ENCODE peak calls at places on chromosomes 13 and 19, in four cellular contexts. One of them, this sample, is unnamed.
A peak's percentile ranks its signal among the peaks of the same experiment; 100 is the strongest.

GRCh38 chr13:37027639-37028038 is 27.1 kb downstream of the EXOSC8 start:
- DNase-seq in HCT116: no peak
- DNase-seq in HepG2: no peak
- DNase-seq in K562: no peak
- DNase-seq in this sample: no peak

GRCh38 chr19:33193864-33194362 is at the start of gene LRP3:
- DNase-seq in HCT116: no peak
- DNase-seq in HepG2: no peak
- DNase-seq in K562: peak; percentile 57
- DNase-seq in this sample: no peak

GRCh38 chr13:70107498-70108271 is at the start of gene ATXN8OS:
- DNase-seq in HCT116: no peak
- DNase-seq in HepG2: no peak
- DNase-seq in K562: no peak
- DNase-seq in this sample: no peak

GRCh38 chr19:21483589-21484170 is 21.7 kb upstream of the ZNF429 start:
- DNase-seq in HCT116: no peak
- DNase-seq in HepG2: no peak
- DNase-seq in K562: peak; percentile 38
- DNase-seq in this sample: no peak

GRCh38 chr19:10285393-10285792 is 1.4 kb upstream of the ICAM4 start:
- DNase-seq in HCT116: no peak
- DNase-seq in HepG2: no peak
- DNase-seq in K562: no peak
- DNase-seq in this sample: no peak

GRCh38 chr19:48571378-48572162 is 19.6 kb downstream of the SULT2B1 start:
- DNase-seq in HCT116: no peak
- DNase-seq in HepG2: peak; percentile 90
- DNase-seq in K562: no peak
- DNase-seq in this sample: no peak

GRCh38 chr19:47186337-47187022 is 44.5 kb downstream of the BBC3 start:
- DNase-seq in HCT116: no peak
- DNase-seq in HepG2: no peak
- DNase-seq in K562: no peak
- DNase-seq in this sample: no peak

GRCh38 chr19:35742121-35742724 is at the start of gene IGFLR1:
- DNase-seq in HCT116: no peak
- DNase-seq in HepG2: no peak
- DNase-seq in K562: no peak
- DNase-seq in this sample: no peak

GRCh38 chr13:40982772-40983171 is 36.3 kb downstream of the ELF1 start:
- DNase-seq in HCT116: no peak
- DNase-seq in HepG2: no peak
- DNase-seq in K562: no peak
- DNase-seq in this sample: no peak

GRCh38 chr19:31534786-31535185 is 185.6 kb upstream of the TSHZ3 start:
- DNase-seq in HCT116: no peak
- DNase-seq in HepG2: no peak
- DNase-seq in K562: no peak
- DNase-seq in this sample: no peak

GRCh38 chr19:41531438-41532311 is 44.3 kb upstream of the CEACAM21 start:
- DNase-seq in HCT116: no peak
- DNase-seq in HepG2: no peak
- DNase-seq in K562: peak; percentile 74
- DNase-seq in this sample: no peak
- TF ChIP-seq TCF7L2 in HCT116: no peak
- TF ChIP-seq TCF7L2 in HepG2: no peak
- TF ChIP-seq TCF7L2 in K562: no peak
- TF ChIP-seq TCF7L2 in this sample: no peak

GRCh38 chr19:13087795-13088537 is 14.7 kb downstream of the LYL1 start:
- DNase-seq in HCT116: no peak
- DNase-seq in HepG2: no peak
- DNase-seq in K562: no peak
- DNase-seq in this sample: no peak
- H3K4me1 ChIP-seq in HCT116: no peaks in the 10 kb centered on the region
- H3K4me1 ChIP-seq in HepG2: peaks cover 19% of the 10 kb centered on the region
- H3K4me1 ChIP-seq in K562: no peaks in the 10 kb centered on the region
- H3K4me1 ChIP-seq in this sample: peaks cover 18% of the 10 kb centered on the region

GRCh38 chr19:17380426-17381138 is 3.4 kb upstream of the PLVAP start:
- DNase-seq in HCT116: no peak
- DNase-seq in HepG2: no peak
- DNase-seq in K562: no peak
- DNase-seq in this sample: no peak

GRCh38 chr19:17379221-17379631 is 2.1 kb upstream of the PLVAP start:
- DNase-seq in HCT116: no peak
- DNase-seq in HepG2: no peak
- DNase-seq in K562: peak; percentile 7
- DNase-seq in this sample: no peak

GRCh38 chr19:17376935-17377600 is at the start of gene PLVAP:
- DNase-seq in HCT116: no peak
- DNase-seq in HepG2: no peak
- DNase-seq in K562: peak; percentile 71
- DNase-seq in this sample: no peak
- TF ChIP-seq TCF7L2 in HCT116: no peak
- TF ChIP-seq TCF7L2 in HepG2: no peak
- TF ChIP-seq TCF7L2 in K562: no peak
- TF ChIP-seq TCF7L2 in this sample: no peak

DNA sequence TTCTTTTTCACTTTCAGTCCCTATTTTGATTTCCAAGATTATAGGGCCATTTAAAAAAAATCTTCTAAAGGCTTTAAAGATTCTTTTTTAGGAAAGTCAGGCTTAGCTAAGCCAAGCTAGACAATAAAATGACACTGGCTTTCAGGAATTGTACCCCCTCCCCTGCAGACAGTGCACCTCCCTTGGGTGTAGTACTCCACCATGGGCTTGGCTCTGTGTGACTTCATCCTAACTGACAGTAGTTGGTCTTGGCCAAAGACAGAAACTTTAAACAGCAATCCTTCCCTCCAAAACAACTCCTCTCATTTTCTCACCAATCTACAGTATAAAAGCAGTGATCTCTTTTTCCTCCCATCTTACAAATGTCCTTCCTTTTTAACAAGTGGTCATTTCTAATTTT is 283.0 kb downstream of the DNAJC15 start:
- DNase-seq in HCT116: no peak
- DNase-seq in HepG2: no peak
- DNase-seq in K562: no peak
- DNase-seq in this sample: no peak
- H3K4me1 ChIP-seq in HCT116: no peaks in the 10 kb centered on the region
- H3K4me1 ChIP-seq in HepG2: peaks cover 16% of the 10 kb centered on the region
- H3K4me1 ChIP-seq in K562: no peaks in the 10 kb centered on the region
- H3K4me1 ChIP-seq in this sample: no peaks in the 10 kb centered on the region

GRCh38 chr13:110563463-110563774 is 1.9 kb upstream of the RAB20 start:
- DNase-seq in HCT116: no peak
- DNase-seq in HepG2: no peak
- DNase-seq in K562: no peak
- DNase-seq in this sample: no peak

GRCh38 chr13:110562696-110563462 is 1.4 kb upstream of the RAB20 start:
- DNase-seq in HCT116: no peak
- DNase-seq in HepG2: peak; percentile 59
- DNase-seq in K562: no peak
- DNase-seq in this sample: no peak

GRCh38 chr13:110566201-110566600 is 4.7 kb upstream of the RAB20 start:
- DNase-seq in HCT116: no peak
- DNase-seq in HepG2: no peak
- DNase-seq in K562: no peak
- DNase-seq in this sample: no peak

GRCh38 chr13:110564472-110564985 is 3.0 kb upstream of the RAB20 start:
- DNase-seq in HCT116: no peak
- DNase-seq in HepG2: no peak
- DNase-seq in K562: no peak
- DNase-seq in this sample: no peak

DNA sequence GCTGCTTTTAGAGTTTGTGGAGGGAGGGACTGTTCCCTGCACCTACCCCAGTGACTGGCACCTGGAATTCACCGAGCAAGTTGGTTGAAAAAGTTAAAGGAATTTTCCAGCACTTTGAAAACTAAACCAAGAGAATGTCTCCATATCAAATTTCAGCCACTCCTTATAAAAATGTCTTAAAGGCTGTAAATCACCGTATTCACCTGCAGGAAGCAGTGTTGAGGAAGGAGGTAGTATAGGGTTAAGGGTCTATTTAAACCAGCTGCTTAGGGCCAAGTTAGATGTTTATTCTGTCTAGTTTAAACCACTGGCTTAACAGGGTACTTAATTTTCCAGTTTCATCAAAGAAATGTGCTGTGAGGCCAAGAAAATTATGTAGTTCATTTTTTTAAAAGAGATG is 3.8 kb upstream of the RAB20 start:
- DNase-seq in HCT116: no peak
- DNase-seq in HepG2: no peak
- DNase-seq in K562: no peak
- DNase-seq in this sample: no peak
- TF ChIP-seq TCF7L2 in HCT116: no peak
- TF ChIP-seq TCF7L2 in HepG2: no peak
- TF ChIP-seq TCF7L2 in K562: no peak
- TF ChIP-seq TCF7L2 in this sample: no peak

GRCh38 chr13:105773887-105774538 is 761.4 kb downstream of the EFNB2 start:
- DNase-seq in HCT116: peak; percentile 63
- DNase-seq in HepG2: peak; percentile 1
- DNase-seq in K562: no peak
- DNase-seq in this sample: no peak

GRCh38 chr13:105778196-105778595 is 757.3 kb downstream of the EFNB2 start:
- DNase-seq in HCT116: no peak
- DNase-seq in HepG2: no peak
- DNase-seq in K562: no peak
- DNase-seq in this sample: no peak

GRCh38 chr13:105774739-105775460 is 760.6 kb downstream of the EFNB2 start:
- DNase-seq in HCT116: peak; percentile 80
- DNase-seq in HepG2: peak; percentile 43
- DNase-seq in K562: no peak
- DNase-seq in this sample: no peak

GRCh38 chr13:105773241-105773640 is 762.2 kb downstream of the EFNB2 start:
- DNase-seq in HCT116: no peak
- DNase-seq in HepG2: no peak
- DNase-seq in K562: no peak
- DNase-seq in this sample: no peak
- H3K4me1 ChIP-seq in HCT116: peaks cover 28% of the 10 kb centered on the region
- H3K4me1 ChIP-seq in HepG2: no peaks in the 10 kb centered on the region
- H3K4me1 ChIP-seq in K562: no peaks in the 10 kb centered on the region
- H3K4me1 ChIP-seq in this sample: no peaks in the 10 kb centered on the region

GRCh38 chr13:67094952-67095351 is 135.2 kb downstream of the PCDH9 start:
- DNase-seq in HCT116: no peak
- DNase-seq in HepG2: no peak
- DNase-seq in K562: no peak
- DNase-seq in this sample: no peak
- TF ChIP-seq TCF7L2 in HCT116: no peak
- TF ChIP-seq TCF7L2 in HepG2: no peak
- TF ChIP-seq TCF7L2 in K562: no peak
- TF ChIP-seq TCF7L2 in this sample: no peak

This sample was measured in Panc1.